ENCODE peak calls at places on chromosomes 1 and 21, in five cellular contexts. V is PC-3, W is dorsolateral prefrontal cortex, Q is left ventricle myocardium inferior, T is breast epithelium. G is an unnamed sample.
A peak's percentile ranks its signal among the peaks of the same experiment; 100 is the strongest.

GRCh38 chr1:1556505-1556904 is 16.1 kb upstream of the TMEM240 start:
- DNase-seq in V (no peak), W (no peak), Q (no peak), T (no peak), G (no peak)

GRCh38 chr1:55276671-55277376 is 61.7 kb upstream of the USP24 start:
- DNase-seq in V (no peak), W (no peak), Q (peak; percentile 37), T (no peak), G (no peak)

GRCh38 chr1:179588425-179589024 is 3.1 kb upstream of the TDRD5 start:
- DNase-seq in V (no peak), W (no peak), Q (no peak), T (no peak), G (no peak)

GRCh38 chr1:183998045-183998444 is 39.5 kb downstream of the COLGALT2 start:
- DNase-seq in V (no peak), W (no peak), Q (no peak), T (no peak), G (no peak)

GRCh38 chr1:117096871-117097842 is 24.4 kb downstream of the TRIM45 start:
- DNase-seq in V (no peak), W (no peak), Q (no peak), T (no peak), G (no peak)

GRCh38 chr1:211492511-211493132 is 660 bp upstream of the RD3 start:
- DNase-seq in V (no peak), W (no peak), Q (no peak), T (no peak), G (no peak)

GRCh38 chr1:34690269-34690668 is 64.6 kb upstream of the GJB5 start:
- DNase-seq in V (peak; percentile 70), W (no peak), Q (no peak), T (no peak), G (no peak)

GRCh38 chr1:202002447-202002846 is 7.9 kb upstream of the ELF3 start:
- DNase-seq in V (no peak), W (no peak), Q (no peak), T (no peak), G (no peak)

GRCh38 chr21:42515708-42516502 is 2.3 kb downstream of the SLC37A1 start:
- DNase-seq in V (peak; percentile 97), W (no peak), Q (no peak), T (peak; percentile 61), G (no peak)

GRCh38 chr1:108199231-108199657 is 899 bp downstream of the SLC25A24 start:
- DNase-seq in V (peak; percentile 70), W (no peak), Q (no peak), T (no peak), G (no peak)

GRCh38 chr1:202649553-202650392 is 60.5 kb downstream of the SYT2 start:
- DNase-seq in V (no peak), W (no peak), Q (no peak), T (no peak), G (no peak)

GRCh38 chr1:212712451-212713303 is 13.0 kb upstream of the BATF3 start:
- DNase-seq in V (peak; percentile 26), W (no peak), Q (no peak), T (no peak), G (no peak)

DNA sequence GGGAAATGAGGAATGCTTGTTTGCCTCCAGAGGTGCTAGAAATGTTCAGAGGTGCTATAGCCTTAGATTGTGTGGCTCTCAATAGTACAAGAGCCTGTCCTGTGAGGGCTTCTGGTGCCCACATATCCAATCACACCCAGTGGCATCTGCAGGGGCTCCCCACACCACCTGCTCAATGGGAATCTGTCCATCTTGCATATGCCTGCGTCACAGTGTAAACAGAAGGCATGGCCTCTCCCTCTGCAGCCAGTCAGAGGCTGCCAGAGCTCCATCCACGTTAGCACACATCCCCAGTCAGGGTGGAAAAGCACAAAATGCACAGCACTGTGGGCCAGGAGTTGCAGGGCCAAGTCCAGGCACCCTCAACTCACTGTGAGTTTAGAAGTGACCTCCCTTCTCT is 113.6 kb upstream of the GRIK3 start:
- DNase-seq in V (no peak), W (no peak), Q (no peak), T (no peak), G (peak; percentile 45)
- H3K27ac ChIP-seq in V (no peak overlapping the region), W (no peak overlapping the region), Q (no peak overlapping the region), T (no peak overlapping the region), G (no peak overlapping the region)

GRCh38 chr1:21594495-21594894 is 74.7 kb downstream of the RAP1GAP start:
- DNase-seq in V (peak; percentile 31), W (no peak), Q (no peak), T (no peak), G (no peak)

GRCh38 chr1:21592086-21592865 is 76.9 kb downstream of the RAP1GAP start:
- DNase-seq in V (no peak), W (peak; percentile 77), Q (no peak), T (no peak), G (no peak)

GRCh38 chr1:21594935-21595897 is 73.9 kb downstream of the RAP1GAP start:
- DNase-seq in V (peak; percentile 60), W (peak; percentile 45), Q (peak; percentile 59), T (no peak), G (no peak)

GRCh38 chr1:21590906-21591301 is 78.3 kb downstream of the RAP1GAP start:
- DNase-seq in V (no peak), W (no peak), Q (no peak), T (no peak), G (no peak)

GRCh38 chr1:21593231-21593630 is 75.9 kb downstream of the RAP1GAP start:
- DNase-seq in V (no peak), W (no peak), Q (no peak), T (no peak), G (no peak)
- H3K27ac ChIP-seq in V (no peak overlapping the region), W (no peak overlapping the region), Q (no peak overlapping the region), T (no peak overlapping the region), G (no peak overlapping the region)

GRCh38 chr1:66374561-66375111 is 159.3 kb upstream of the SGIP1 start:
- DNase-seq in V (peak; percentile 80), W (no peak), Q (no peak), T (no peak), G (no peak)

GRCh38 chr1:66374148-66374547 is 159.8 kb upstream of the SGIP1 start:
- DNase-seq in V (no peak), W (no peak), Q (no peak), T (no peak), G (no peak)

GRCh38 chr1:66371233-66372005 is 162.5 kb upstream of the SGIP1 start:
- DNase-seq in V (peak; percentile 56), W (no peak), Q (no peak), T (no peak), G (no peak)

GRCh38 chr1:66373072-66373685 is 160.8 kb upstream of the SGIP1 start:
- DNase-seq in V (no peak), W (no peak), Q (no peak), T (no peak), G (no peak)

GRCh38 chr1:66372522-66373071 is 161.4 kb upstream of the SGIP1 start:
- DNase-seq in V (no peak), W (no peak), Q (no peak), T (no peak), G (no peak)
- H3K27ac ChIP-seq in V (no peak overlapping the region), W (peak overlapping the region; percentile 79), Q (peak overlapping the region; percentile 66), T (no peak overlapping the region), G (no peak overlapping the region)

GRCh38 chr21:14116080-14116481 is 94.7 kb downstream of the LIPI start:
- DNase-seq in V (no peak), W (no peak), Q (no peak), T (no peak), G (no peak)
- H3K27ac ChIP-seq in V (no peak overlapping the region), W (no peak overlapping the region), Q (no peak overlapping the region), T (no peak overlapping the region), G (no peak overlapping the region)

GRCh38 chr1:240100351-240100750 is 8.7 kb downstream of the FMN2 start:
- DNase-seq in V (peak; percentile 64), W (no peak), Q (no peak), T (no peak), G (no peak)

GRCh38 chr1:240099329-240099728 is 7.6 kb downstream of the FMN2 start:
- DNase-seq in V (no peak), W (no peak), Q (no peak), T (no peak), G (no peak)

GRCh38 chr1:240098534-240098933 is 6.9 kb downstream of the FMN2 start:
- DNase-seq in V (peak; percentile 47), W (no peak), Q (no peak), T (no peak), G (no peak)

GRCh38 chr1:240101306-240101705 is 9.6 kb downstream of the FMN2 start:
- DNase-seq in V (no peak), W (no peak), Q (no peak), T (no peak), G (no peak)

DNA sequence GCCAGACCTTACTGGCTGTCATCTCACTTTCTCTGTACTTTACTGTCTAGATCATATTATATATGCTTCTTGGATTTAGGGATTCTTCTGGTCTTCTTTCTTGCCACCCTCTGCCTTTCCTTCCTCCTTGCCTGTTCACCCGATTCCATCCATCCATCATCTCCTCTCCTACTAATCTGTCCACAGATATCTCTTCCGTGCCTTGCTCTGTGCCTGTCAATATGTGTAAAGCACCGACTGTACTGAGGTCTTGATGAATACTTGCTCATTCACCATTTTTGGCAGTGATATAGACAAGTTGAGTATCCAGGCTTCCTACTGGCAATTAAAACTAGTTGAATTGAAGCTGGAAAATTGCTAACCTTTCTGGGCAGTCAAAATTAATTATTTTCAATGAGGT is 8.1 kb downstream of the FMN2 start:
- DNase-seq in V (no peak), W (no peak), Q (no peak), T (no peak), G (no peak)
- H3K27ac ChIP-seq in V (peak overlapping the region; percentile 8), W (peak overlapping the region; percentile 81), Q (no peak overlapping the region), T (no peak overlapping the region), G (no peak overlapping the region)

DNA sequence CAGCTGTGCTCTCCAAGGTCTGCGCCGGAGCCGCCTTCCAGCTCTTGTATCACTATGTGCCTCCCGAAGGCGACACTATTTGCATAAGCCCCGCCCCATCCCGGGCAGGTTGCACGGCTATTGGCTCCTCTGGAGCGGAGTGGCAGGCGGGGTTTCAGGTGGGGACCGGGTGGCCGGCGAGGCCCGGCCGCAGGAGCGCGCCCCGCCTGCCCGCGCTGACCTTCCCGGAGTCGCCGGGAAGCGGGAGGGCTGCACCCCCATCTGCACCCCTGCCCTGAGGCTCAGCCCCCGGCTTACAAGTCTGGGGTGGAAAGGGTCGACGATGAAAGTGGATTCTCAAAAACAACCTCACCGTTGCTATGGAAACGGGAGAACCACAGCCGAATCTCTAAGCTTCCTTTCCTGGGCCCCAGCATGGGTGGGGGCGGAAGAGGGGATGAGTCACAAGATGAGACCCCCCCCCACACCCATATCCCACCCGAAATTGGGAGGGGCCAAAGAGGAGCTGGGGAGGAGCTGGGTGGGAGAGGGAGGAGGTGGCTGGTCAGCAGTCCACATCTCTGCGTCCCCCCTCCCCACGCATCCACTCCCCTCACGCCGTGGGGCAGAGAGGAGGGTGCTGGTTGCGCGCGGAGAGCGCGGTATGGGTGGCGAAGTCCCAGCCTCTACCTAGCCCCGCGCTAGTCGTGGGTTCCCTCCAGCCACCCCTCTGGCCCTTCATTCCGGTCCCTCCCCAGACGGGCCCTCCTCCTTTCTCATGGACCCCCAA is at the start of gene HPCAL4:
- DNase-seq in V (peak; percentile 84), W (peak; percentile 98), Q (peak; percentile 87), T (peak; percentile 81), G (peak; percentile 91)
- H3K27ac ChIP-seq in V (no peak within 1 kb of the TSS), W (peak within 1 kb of the TSS; percentile 82), Q (no peak within 1 kb of the TSS), T (no peak within 1 kb of the TSS), G (no peak within 1 kb of the TSS)

GRCh38 chr1:67700220-67700619 is 15.2 kb downstream of the GADD45A start:
- DNase-seq in V (peak; percentile 13), W (no peak), Q (no peak), T (no peak), G (no peak)
- H3K27ac ChIP-seq in V (peak overlapping the region; percentile 43), W (no peak overlapping the region), Q (no peak overlapping the region), T (no peak overlapping the region), G (no peak overlapping the region)

G was measured in suprapubic skin.